ENCODE peak calls at places on chromosomes 2 and 18, in six cellular contexts. S is thoracic aorta, T is hepatocyte, A is right cardiac atrium, P is adipocyte, D is transverse colon. R is an unnamed sample. For H3K27me3, the result is how much of the 10 kb centered on the place peaks cover.

GRCh38 chr2:15038373-15039364 is 406.2 kb downstream of the LRATD1 start:
- DNase-seq in T (no peak), S (no peak), D (no peak), P (no peak), A (no peak), R (no peak)

GRCh38 chr18:21444465-21445023 is 156.0 kb downstream of the ESCO1 start:
- DNase-seq in T (peak), D (peak), A (no peak), P (peak), S (no peak), R (peak)

GRCh38 chr2:108621087-108621559 is 86.9 kb downstream of the LIMS1 start:
- DNase-seq in P (no peak), T (peak), D (peak), S (no peak), A (peak), R (peak)

GRCh38 chr2:179096090-179096489 is 46.2 kb upstream of the CCDC141 start:
- DNase-seq in P (no peak), T (no peak), D (peak), S (no peak), A (no peak), R (peak)

GRCh38 chr2:121804997-121805766 is 49.7 kb downstream of the TSN start:
- DNase-seq in S (no peak), T (no peak), P (no peak), D (no peak), A (no peak), R (no peak)

GRCh38 chr18:45662468-45662867 is 47.2 kb downstream of the SLC14A2 start:
- DNase-seq in A (no peak), S (no peak), D (no peak), P (peak), T (no peak), R (no peak)

GRCh38 chr2:72141881-72142742 is 5.5 kb downstream of the CYP26B1 start:
- DNase-seq in S (no peak), D (no peak), T (no peak), P (no peak), A (no peak), R (no peak)

GRCh38 chr2:164701565-164701964 is 80.3 kb upstream of the GRB14 start:
- DNase-seq in D (no peak), T (no peak), P (no peak), A (no peak), S (no peak), R (no peak)

GRCh38 chr2:119823734-119824334 is 64.1 kb downstream of the PTPN4 start:
- DNase-seq in A (peak), D (no peak), P (peak), T (peak), S (no peak), R (no peak)

GRCh38 chr2:96344011-96344410 is 8.4 kb downstream of the NCAPH start:
- DNase-seq in A (no peak), T (no peak), S (no peak), D (peak), P (no peak), R (no peak)

GRCh38 chr2:225164406-225165048 is 122.3 kb upstream of the DOCK10 start:
- DNase-seq in T (no peak), S (no peak), A (peak), P (peak), D (no peak), R (no peak)

GRCh38 chr2:28185153-28185552 is 207.5 kb upstream of the FOSL2 start:
- DNase-seq in D (no peak), A (no peak), S (no peak), T (no peak), P (no peak), R (peak)

GRCh38 chr2:127633556-127634065 is 12.3 kb upstream of the GPR17 start:
- DNase-seq in P (no peak), A (no peak), D (no peak), S (no peak), T (no peak), R (no peak)

GRCh38 chr2:239157269-239157668 is 243.6 kb downstream of the HDAC4 start:
- DNase-seq in T (no peak), P (no peak), D (no peak), A (no peak), S (no peak), R (no peak)

GRCh38 chr2:32760628-32761027 is 132.8 kb downstream of the TTC27 start:
- DNase-seq in S (no peak), D (no peak), A (no peak), P (no peak), T (no peak), R (no peak)

GRCh38 chr18:54801374-54801773 is 26.9 kb upstream of the RAB27B start:
- DNase-seq in A (no peak), P (no peak), D (no peak), T (no peak), S (no peak), R (no peak)

GRCh38 chr2:83602753-83603152 is 856.3 kb downstream of the SUCLG1 start:
- DNase-seq in D (no peak), T (no peak), P (no peak), S (no peak), A (no peak), R (no peak)

GRCh38 chr2:149662556-149662955 is 75.0 kb upstream of the MMADHC start:
- DNase-seq in D (no peak), T (no peak), S (no peak), P (no peak), A (no peak), R (peak)

GRCh38 chr2:31238126-31238905 is 4.4 kb downstream of the EHD3 start:
- DNase-seq in P (no peak), A (no peak), S (no peak), D (no peak), T (no peak), R (no peak)

GRCh38 chr2:105179469-105180372 is 61.8 kb upstream of the GPR45 start:
- DNase-seq in T (peak), D (peak), S (no peak), A (peak), P (peak), R (peak)

GRCh38 chr2:130264046-130264445 is 65.8 kb upstream of the TUBA3E start:
- DNase-seq in P (no peak), D (no peak), S (no peak), A (no peak), T (no peak), R (no peak)

GRCh38 chr2:130264501-130264900 is 66.3 kb upstream of the TUBA3E start:
- DNase-seq in P (no peak), T (no peak), S (no peak), D (no peak), A (no peak), R (no peak)

GRCh38 chr2:130263606-130264005 is 65.4 kb upstream of the TUBA3E start:
- DNase-seq in T (no peak), P (no peak), S (no peak), A (no peak), D (no peak), R (no peak)

GRCh38 chr2:130261970-130262760 is 63.9 kb upstream of the TUBA3E start:
- DNase-seq in P (no peak), T (peak), A (no peak), S (no peak), D (no peak), R (peak)
- H3K27me3 ChIP-seq in P (under half), T (under half), A (under half), S (under half), D (under half), R (under half)

GRCh38 chr2:50125230-50125629 is 906.7 kb downstream of the NRXN1 start:
- DNase-seq in A (no peak), P (no peak), T (peak), D (no peak), S (no peak), R (no peak)
- H3K4me3 ChIP-seq in A (no peak), P (no peak), T (no peak), D (no peak), S (no peak), R (no peak)

GRCh38 chr2:241551998-241552737 is 6.4 kb upstream of the BOK start:
- DNase-seq in A (peak), P (no peak), D (no peak), T (no peak), S (no peak), R (no peak)
- H3K27me3 ChIP-seq in A (under half), P (under half), D (half or more), T (under half), S (under half), R (under half)

DNA sequence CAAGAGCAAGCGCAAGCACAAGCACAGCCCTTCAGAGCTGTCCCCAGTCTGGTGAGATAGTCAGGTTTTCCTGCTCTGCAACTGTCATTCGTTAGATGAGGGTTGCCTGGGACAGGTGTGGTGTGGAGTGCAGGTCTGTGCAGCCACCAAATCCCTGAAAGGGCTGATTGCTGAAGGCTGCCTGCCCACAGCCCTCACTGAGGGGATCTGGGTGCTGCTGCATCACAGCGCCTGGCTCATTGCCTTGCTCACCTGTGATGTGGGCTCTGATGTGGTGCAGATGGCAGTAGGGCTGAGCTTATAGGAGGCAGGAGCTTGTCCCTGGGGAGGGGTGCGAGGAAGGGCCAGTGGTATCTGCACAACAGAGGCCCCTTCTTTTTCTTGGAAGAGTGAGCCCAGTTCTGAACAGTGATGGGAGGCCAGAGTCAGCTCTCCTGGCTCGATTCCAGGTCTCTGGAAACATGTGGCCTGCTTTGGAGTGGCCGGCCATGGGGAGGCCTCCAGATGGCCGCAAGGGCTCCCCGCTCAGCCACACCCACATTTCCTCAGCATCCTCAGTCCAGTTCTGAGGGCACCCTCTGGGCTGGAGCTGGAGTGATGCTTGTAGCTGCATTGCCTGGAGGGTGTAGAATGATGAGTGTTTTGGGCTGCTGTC is 11.4 kb downstream of the UBE2F start:
- DNase-seq in T (no peak), P (no peak), D (no peak), A (peak), S (no peak), R (no peak)
- H3K4me3 ChIP-seq in T (no peak), P (no peak), D (no peak), A (no peak), S (no peak), R (no peak)

DNA sequence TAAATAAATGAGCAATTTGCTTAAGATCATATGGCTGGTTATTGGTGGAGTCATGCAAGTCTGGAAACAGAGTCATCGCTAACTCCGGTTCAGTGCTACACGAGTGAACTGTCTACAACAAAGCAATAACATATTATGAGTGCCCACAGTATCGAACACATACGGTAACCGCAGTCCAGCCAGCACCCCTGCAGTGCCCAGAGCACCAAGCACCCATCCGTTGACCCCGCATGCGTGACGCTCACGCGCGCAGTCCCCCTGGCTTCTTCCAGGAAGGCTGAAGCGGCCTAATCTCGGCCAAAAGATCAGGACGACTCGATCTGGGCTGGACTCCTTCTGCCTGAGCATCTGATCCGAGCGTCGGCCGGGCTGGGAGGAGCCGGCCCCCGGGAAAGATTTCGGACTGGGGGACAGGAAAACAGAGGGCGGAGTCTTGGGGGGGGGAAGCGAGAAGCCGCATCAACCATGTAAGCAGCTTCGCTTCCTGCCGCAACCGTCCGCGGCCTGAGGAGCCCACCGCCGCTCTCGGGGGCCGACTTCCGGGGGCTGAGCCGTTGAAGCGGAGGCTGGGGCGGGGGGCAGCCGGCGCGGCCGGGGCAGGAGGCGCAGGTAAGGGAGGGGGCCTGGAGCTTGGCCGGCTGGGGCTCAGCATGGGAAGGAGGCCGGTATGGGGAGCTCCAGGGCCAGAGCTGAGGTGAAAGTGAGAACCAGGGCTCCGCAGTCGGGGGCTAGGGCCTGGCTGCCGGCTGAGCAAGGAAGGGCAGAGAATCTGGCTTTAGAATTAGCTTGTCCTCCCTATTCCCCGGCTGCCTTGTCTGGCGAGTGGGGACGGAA is at the start of gene PIKFYVE:
- DNase-seq in S (peak), A (peak), T (peak), P (peak), D (peak), R (peak)
- H3K27me3 ChIP-seq in S (under half), A (under half), T (under half), P (under half), D (under half), R (under half)

GRCh38 chr18:34978533-34978893 is 62.7 kb upstream of the MAPRE2 start:
- DNase-seq in A (no peak), T (no peak), P (no peak), S (no peak), D (no peak), R (no peak)

GRCh38 chr18:34977787-34978532 is 63.3 kb upstream of the MAPRE2 start:
- DNase-seq in A (peak), D (peak), T (peak), P (peak), S (peak), R (peak)

GRCh38 chr18:34976534-34976898 is 64.7 kb upstream of the MAPRE2 start:
- DNase-seq in A (no peak), T (no peak), P (no peak), D (no peak), S (no peak), R (no peak)

GRCh38 chr18:34976899-34977786 is 64.1 kb upstream of the MAPRE2 start:
- DNase-seq in D (peak), P (peak), S (peak), T (peak), A (peak), R (no peak)

GRCh38 chr18:34976084-34976483 is 65.1 kb upstream of the MAPRE2 start:
- DNase-seq in P (no peak), D (no peak), T (no peak), S (no peak), A (peak), R (no peak)
- H3K4me3 ChIP-seq in P (peak), D (no peak), T (no peak), S (peak), A (peak), R (no peak)